ENCODE peak calls at places on chromosomes 3 and 15, in four cellular contexts. G is CD4-positive, alpha-beta T cell; V is H9; N is AG08396. L is an unnamed sample.

GRCh38 chr3:172840913-172841312 is 90.4 kb downstream of the ECT2 start:
- DNase-seq in G (no peak), N (no peak), V (no peak), L (no peak)

GRCh38 chr15:77550275-77551251 is 82.1 kb downstream of the LINGO1 start:
- DNase-seq in V (no peak), N (no peak), G (no peak), L (no peak)

GRCh38 chr3:158107508-158108095 is 1.4 kb upstream of the SHOX2 start:
- DNase-seq in N (no peak), G (no peak), V (no peak), L (no peak)

GRCh38 chr3:10777627-10778026 is 38.4 kb upstream of the SLC6A11 start:
- DNase-seq in G (no peak), V (no peak), N (no peak), L (no peak)

GRCh38 chr3:100073555-100074307 is 40.6 kb downstream of the FILIP1L start:
- DNase-seq in N (peak), V (peak), G (no peak), L (no peak)

GRCh38 chr15:68106656-68107055 is 52.5 kb downstream of the PIAS1 start:
- DNase-seq in G (no peak), N (peak), V (no peak), L (no peak)

GRCh38 chr3:45516829-45517228 is 77.7 kb upstream of the LIMD1 start:
- DNase-seq in G (no peak), N (peak), V (no peak), L (no peak)

GRCh38 chr3:168620854-168621253 is 525.1 kb upstream of the GOLIM4 start:
- DNase-seq in G (no peak), N (peak), V (peak), L (no peak)

GRCh38 chr3:67389176-67389575 is 265.2 kb downstream of the SUCLG2 start:
- DNase-seq in N (no peak), V (no peak), G (no peak), L (no peak)

GRCh38 chr15:99249270-99249817 is at the start of gene TTC23:
- DNase-seq in G (no peak), V (peak), N (peak), L (no peak)

GRCh38 chr3:100641471-100642032 is 32.2 kb downstream of the ADGRG7 start:
- DNase-seq in N (no peak), G (no peak), V (no peak), L (no peak)

GRCh38 chr15:89018235-89018634 is 70.0 kb upstream of the ABHD2 start:
- DNase-seq in V (no peak), G (no peak), N (no peak), L (no peak)

GRCh38 chr3:64422192-64422591 is 196.9 kb upstream of the PRICKLE2 start:
- DNase-seq in G (no peak), V (no peak), N (no peak), L (no peak)

GRCh38 chr3:167110906-167111305 is 269.2 kb downstream of the ZBBX start:
- DNase-seq in N (no peak), V (peak), G (no peak), L (no peak)

GRCh38 chr3:58965870-58966269 is 84.0 kb downstream of the CFAP20DC start:
- DNase-seq in V (no peak), N (peak), G (no peak), L (no peak)

GRCh38 chr3:34323517-34323916 is 525.1 kb downstream of the PDCD6IP start:
- DNase-seq in G (no peak), N (no peak), V (no peak), L (no peak)

GRCh38 chr15:88476635-88477038 is 9.1 kb downstream of the MRPS11 start:
- DNase-seq in V (peak), N (peak), G (no peak), L (no peak)

GRCh38 chr15:73951591-73951990 is 25.3 kb downstream of the LOXL1 start:
- DNase-seq in N (no peak), G (no peak), V (no peak), L (no peak)

GRCh38 chr3:45777753-45778386 is 18.5 kb downstream of the SLC6A20 start:
- DNase-seq in G (no peak), V (peak), N (no peak), L (no peak)

GRCh38 chr3:58009749-58010535 is 1.7 kb downstream of the FLNB start:
- DNase-seq in V (peak), G (no peak), N (no peak), L (no peak)

GRCh38 chr3:101531473-101532086 is 18.6 kb upstream of the SENP7 start:
- DNase-seq in V (no peak), N (no peak), G (no peak), L (no peak)

GRCh38 chr15:52337198-52337853 is 41.7 kb upstream of the MYO5C start:
- DNase-seq in N (peak), G (no peak), V (no peak), L (no peak)

GRCh38 chr3:136366289-136366688 is 116.1 kb downstream of the PCCB start:
- DNase-seq in N (no peak), V (no peak), G (no peak), L (no peak)

GRCh38 chr3:111810909-111811308 is 48.2 kb upstream of the PHLDB2 start:
- DNase-seq in V (no peak), N (peak), G (no peak), L (no peak)

GRCh38 chr3:55620361-55621025 is 133.4 kb upstream of the WNT5A start:
- DNase-seq in V (peak), G (no peak), N (no peak), L (no peak)

GRCh38 chr3:68620211-68620610 is 312.1 kb downstream of the TAFA4 start:
- DNase-seq in G (no peak), V (no peak), N (no peak), L (no peak)